ENCODE peak calls at places on chromosomes 3 and 15, in six cellular contexts. T is hippocampal formation; N is activated naive CD4-positive, alpha-beta T cell; F is cerebellar cortex; A is activated CD4-positive, alpha-beta T cell treated with anti-CD3 and anti-CD28 coated beads for 48 hours; Q is PC-9. J is an unnamed sample.

GRCh38 chr3:71133874-71134273 is 449.7 kb downstream of the FOXP1 start:
- DNase-seq in T (no peak), N (no peak), F (no peak), A (no peak), Q (no peak), J (no peak)

GRCh38 chr3:83849331-83849730 is 1109.5 kb upstream of the CADM2 start:
- DNase-seq in T (no peak), N (no peak), F (no peak), A (no peak), Q (no peak), J (no peak)

GRCh38 chr3:37125702-37126101 is 48.7 kb downstream of the LRRFIP2 start:
- DNase-seq in T (no peak), N (no peak), F (no peak), A (no peak), Q (no peak), J (no peak)

GRCh38 chr15:48929611-48930170 is 34.0 kb downstream of the SHC4 start:
- DNase-seq in T (no peak), N (no peak), F (no peak), A (no peak), Q (no peak), J (no peak)

GRCh38 chr3:118818386-118818785 is 216.3 kb downstream of the IGSF11 start:
- DNase-seq in T (no peak), N (no peak), F (no peak), A (no peak), Q (no peak), J (no peak)

GRCh38 chr3:184338538-184338945 is 1.1 kb downstream of the FAM131A start:
- DNase-seq in T (peak), N (no peak), F (peak), A (no peak), Q (no peak), J (peak)

GRCh38 chr3:140845878-140846277 is 95.8 kb upstream of the SLC25A36 start:
- DNase-seq in T (no peak), N (no peak), F (no peak), A (no peak), Q (no peak), J (no peak)

GRCh38 chr3:13507247-13507790 is 27.2 kb downstream of the HDAC11 start:
- DNase-seq in T (no peak), N (no peak), F (no peak), A (no peak), Q (peak), J (no peak)

GRCh38 chr3:116270053-116270452 is 175.2 kb downstream of the LSAMP start:
- DNase-seq in T (no peak), N (no peak), F (no peak), A (no peak), Q (no peak), J (no peak)

GRCh38 chr15:74345051-74345450 is 22.4 kb downstream of the CYP11A1 start:
- DNase-seq in T (no peak), N (no peak), F (no peak), A (peak), Q (no peak), J (no peak)

GRCh38 chr3:16697437-16698258 is 92.4 kb upstream of the DAZL start:
- DNase-seq in T (no peak), N (no peak), F (no peak), A (no peak), Q (no peak), J (no peak)

GRCh38 chr3:96430019-96430541 is 384.3 kb upstream of the EPHA6 start:
- DNase-seq in T (no peak), N (no peak), F (no peak), A (no peak), Q (no peak), J (no peak)

GRCh38 chr15:74752486-74753395 is 4.1 kb downstream of the CYP1A2 start:
- DNase-seq in T (no peak), N (no peak), F (no peak), A (no peak), Q (peak), J (no peak)

GRCh38 chr15:59236394-59236793 is 29.8 kb downstream of the LDHAL6B start:
- DNase-seq in T (no peak), N (no peak), F (no peak), A (no peak), Q (no peak), J (no peak)

GRCh38 chr15:32956006-32956405 is 238.2 kb downstream of the GREM1 start:
- DNase-seq in T (peak), N (no peak), F (peak), A (no peak), Q (no peak), J (no peak)

GRCh38 chr15:70271422-70272088 is 173.8 kb upstream of the TLE3 start:
- DNase-seq in T (no peak), N (no peak), F (peak), A (no peak), Q (peak), J (no peak)

J was measured in dorsolateral prefrontal cortex.